ENCODE peak calls at places on chromosomes 12 and 14, in five cellular contexts. H is mammary epithelial cell, U is GM23248, L is neuronal stem cell, W is endodermal cell. A is an unnamed sample.

GRCh38 chr12:96398422-96399080 is 1.7 kb downstream of the CDK17 start:
- DNase-seq in W (no peak), H (no peak), L (no peak), U (peak; percentile 30), A (no peak)

GRCh38 chr14:104580961-104581360 is 1.4 kb downstream of the C14orf180 start:
- DNase-seq in H (peak; percentile 16), U (no peak), L (no peak), W (no peak), A (no peak)

GRCh38 chr12:130958557-130959140 is 4.9 kb downstream of the ADGRD1 start:
- DNase-seq in H (no peak), L (no peak), W (no peak), U (no peak), A (no peak)

GRCh38 chr14:102675396-102675795 is 82.9 kb downstream of the RCOR1 start:
- DNase-seq in H (peak; percentile 53), L (no peak), W (no peak), U (no peak), A (no peak)

GRCh38 chr14:99538275-99538674 is 57.1 kb downstream of the CCNK start:
- DNase-seq in W (peak; percentile 77), H (no peak), L (no peak), U (no peak), A (no peak)

GRCh38 chr12:50182461-50182860 is 15.3 kb upstream of the CERS5 start:
- DNase-seq in H (no peak), L (no peak), W (no peak), U (no peak), A (no peak)

GRCh38 chr12:85179680-85180300 is 100.2 kb upstream of the ALX1 start:
- DNase-seq in H (no peak), L (no peak), U (peak; percentile 7), W (no peak), A (peak; percentile 65)

GRCh38 chr12:65511134-65511912 is 232.8 kb downstream of the MSRB3 start:
- DNase-seq in W (no peak), U (no peak), L (peak; percentile 8), H (no peak), A (no peak)

GRCh38 chr12:113208041-113208934 is 13.0 kb upstream of the TPCN1 start:
- DNase-seq in H (no peak), L (no peak), U (peak; percentile 30), W (peak; percentile 74), A (no peak)

GRCh38 chr14:24367506-24368214 is at the start of gene NFATC4:
- DNase-seq in U (peak; percentile 92), W (peak; percentile 92), L (peak; percentile 90), H (no peak), A (peak; percentile 99)

GRCh38 chr14:74038015-74038859 is 19.1 kb downstream of the BBOF1 start:
- DNase-seq in W (no peak), U (peak; percentile 62), L (peak; percentile 31), H (peak; percentile 47), A (peak; percentile 81)

GRCh38 chr12:92114834-92115233 is 30.8 kb downstream of the BTG1 start:
- DNase-seq in U (no peak), H (no peak), L (no peak), W (no peak), A (no peak)

GRCh38 chr12:98814254-98814653 is 169.2 kb downstream of the APAF1 start:
- DNase-seq in H (no peak), U (no peak), L (no peak), W (no peak), A (no peak)

GRCh38 chr14:24298892-24299254 is 707 bp downstream of the DHRS1 start:
- DNase-seq in U (peak; percentile 94), W (peak; percentile 63), L (no peak), H (peak; percentile 92), A (peak; percentile 49)

GRCh38 chr12:19624401-19624930 is 185.2 kb downstream of the AEBP2 start:
- DNase-seq in W (no peak), L (no peak), H (no peak), U (no peak), A (no peak)

GRCh38 chr12:29750928-29751220 is 32.9 kb downstream of the TMTC1 start:
- DNase-seq in U (no peak), W (no peak), L (no peak), H (no peak), A (no peak)

GRCh38 chr14:94542111-94542810 is 19.0 kb upstream of the SERPINA4 start:
- DNase-seq in L (no peak), U (peak; percentile 78), H (no peak), W (no peak), A (peak; percentile 49)

GRCh38 chr14:98182385-98183055 is 1089.5 kb downstream of the BCL11B start:
- DNase-seq in U (peak; percentile 2), L (no peak), W (no peak), H (peak; percentile 67), A (no peak)

GRCh38 chr12:7015555-7016370 is 2.5 kb downstream of the LPCAT3 start:
- DNase-seq in H (no peak), W (no peak), L (no peak), U (no peak), A (peak; percentile 20)

GRCh38 chr12:38949363-38949762 is 44.0 kb upstream of the CPNE8 start:
- DNase-seq in U (no peak), H (no peak), L (no peak), W (no peak), A (no peak)

GRCh38 chr14:73461478-73462077 is 3.2 kb upstream of the NUMB start:
- DNase-seq in W (peak; percentile 35), U (no peak), L (no peak), H (no peak), A (no peak)

GRCh38 chr14:78836777-78837176 is 666.6 kb downstream of the NRXN3 start:
- DNase-seq in U (peak; percentile 66), L (peak; percentile 44), W (peak; percentile 93), H (peak; percentile 60), A (peak; percentile 60)

GRCh38 chr12:24127919-24128721 is 178.7 kb upstream of the SOX5 start:
- DNase-seq in H (no peak), W (no peak), L (no peak), U (no peak), A (no peak)

GRCh38 chr12:60184096-60184495 is 588.3 kb downstream of the SLC16A7 start:
- DNase-seq in W (no peak), U (no peak), H (no peak), L (no peak), A (no peak)

GRCh38 chr12:80045594-80045993 is 53.7 kb upstream of the OTOGL start:
- DNase-seq in H (peak; percentile 81), W (no peak), L (no peak), U (peak; percentile 89), A (peak; percentile 19)

GRCh38 chr12:105960319-105961076 is 178.3 kb downstream of the NUAK1 start:
- DNase-seq in L (no peak), W (no peak), H (peak; percentile 40), U (peak; percentile 17), A (peak; percentile 14)

GRCh38 chr12:82862069-82862841 is 175.5 kb downstream of the TMTC2 start:
- DNase-seq in L (no peak), U (peak; percentile 32), W (no peak), H (no peak), A (peak; percentile 24)

GRCh38 chr12:92615703-92616102 is 87.1 kb upstream of the PLEKHG7 start:
- DNase-seq in W (no peak), H (peak; percentile 86), U (no peak), L (no peak), A (no peak)

GRCh38 chr12:25959069-25959961 is 833 bp downstream of the RASSF8 start:
- DNase-seq in W (peak; percentile 85), H (peak; percentile 73), L (no peak), U (peak; percentile 96), A (peak; percentile 96)

GRCh38 chr12:126454581-126454980 is 1389.3 kb downstream of the AACS start:
- DNase-seq in W (no peak), U (no peak), L (no peak), H (no peak), A (no peak)
- H3K27me3 ChIP-seq in W (no peaks in the 10 kb centered on the region), U (no peaks in the 10 kb centered on the region), L (no peaks in the 10 kb centered on the region), H (no peaks in the 10 kb centered on the region), A (no peaks in the 10 kb centered on the region)

GRCh38 chr12:122870867-122871664 is 24.9 kb downstream of the VPS37B start:
- DNase-seq in H (no peak), U (peak; percentile 74), W (peak; percentile 53), L (no peak), A (peak; percentile 56)

GRCh38 chr12:122874081-122874480 is 21.8 kb downstream of the VPS37B start:
- DNase-seq in L (no peak), H (no peak), W (peak; percentile 74), U (no peak), A (no peak)

GRCh38 chr12:122871851-122872785 is 23.8 kb downstream of the VPS37B start:
- DNase-seq in W (peak; percentile 99), H (peak; percentile 70), L (no peak), U (peak; percentile 90), A (peak; percentile 82)

GRCh38 chr12:122873540-122873939 is 22.4 kb downstream of the VPS37B start:
- DNase-seq in W (peak; percentile 47), U (no peak), L (no peak), H (no peak), A (no peak)

DNA sequence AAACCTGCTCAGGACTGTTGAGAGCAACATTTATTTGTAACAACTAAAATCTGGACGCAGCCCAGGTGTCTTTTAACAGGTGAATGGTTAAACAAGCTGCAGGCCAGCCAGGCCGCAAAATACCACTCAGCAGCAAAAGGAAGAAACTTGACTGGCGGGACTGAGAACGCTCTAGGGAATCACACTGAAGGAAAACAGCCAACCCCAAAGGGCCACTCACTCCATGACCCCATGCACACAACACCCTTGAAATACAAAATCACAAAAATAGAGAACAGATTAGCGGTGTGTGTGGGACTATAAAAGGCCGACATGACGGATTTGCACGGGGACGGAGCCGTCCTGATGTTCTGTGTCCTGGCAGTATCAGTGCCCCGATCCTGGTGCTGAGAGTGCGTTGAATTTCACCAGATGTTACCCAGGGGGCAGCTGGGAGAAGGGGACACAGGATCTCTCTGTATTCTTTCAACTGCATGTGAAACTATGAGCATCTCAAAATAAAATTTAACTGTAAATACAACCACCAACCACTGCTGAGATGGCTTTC is 23.0 kb downstream of the VPS37B start:
- DNase-seq in W (peak; percentile 54), U (no peak), H (no peak), L (no peak), A (no peak)
- H3K9ac ChIP-seq in W (no peak overlapping the region), U (peak overlapping the region; percentile 85), H (no peak overlapping the region), L (no peak overlapping the region), A (no peak overlapping the region)

GRCh38 chr12:125568306-125568705 is 503.1 kb downstream of the AACS start:
- DNase-seq in W (peak; percentile 69), U (no peak), L (no peak), H (no peak), A (no peak)

GRCh38 chr12:125564753-125565152 is 499.5 kb downstream of the AACS start:
- DNase-seq in U (no peak), L (no peak), W (no peak), H (no peak), A (no peak)
- H3K27me3 ChIP-seq in U (no peaks in the 10 kb centered on the region), L (no peaks in the 10 kb centered on the region), W (no peaks in the 10 kb centered on the region), H (no peaks in the 10 kb centered on the region), A (no peaks in the 10 kb centered on the region)

GRCh38 chr12:5155866-5156265 is 112.2 kb downstream of the KCNA5 start:
- DNase-seq in H (no peak), U (no peak), L (no peak), W (no peak), A (no peak)

GRCh38 chr12:5148880-5149279 is 105.2 kb downstream of the KCNA5 start:
- DNase-seq in U (no peak), L (no peak), W (no peak), H (peak; percentile 32), A (no peak)

DNA sequence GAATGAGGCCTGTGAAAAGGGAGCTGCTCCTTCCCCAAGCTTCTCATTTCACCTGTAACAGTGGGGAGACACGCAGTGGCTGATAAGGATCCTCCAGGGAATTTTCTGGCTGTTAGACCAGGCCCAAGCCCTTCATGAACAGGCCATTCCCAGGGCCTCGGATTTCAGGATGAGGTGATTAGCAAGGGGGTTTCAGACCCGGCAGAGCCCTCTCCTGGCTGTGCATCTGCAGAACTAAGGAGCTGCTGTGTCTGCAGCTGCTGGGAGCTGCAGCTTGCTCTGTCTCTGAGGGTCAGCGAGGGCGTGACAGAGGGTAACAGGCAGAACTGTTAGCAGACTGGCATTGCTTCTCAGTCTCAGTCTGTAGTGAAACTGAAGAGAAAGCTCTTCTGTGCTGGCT is 110.4 kb downstream of the KCNA5 start:
- DNase-seq in U (no peak), L (no peak), W (peak; percentile 85), H (no peak), A (no peak)
- H3K9ac ChIP-seq in U (no peak overlapping the region), L (no peak overlapping the region), W (no peak overlapping the region), H (no peak overlapping the region), A (no peak overlapping the region)

A was measured in adipocyte.